ENCODE peak calls at places on chromosomes 3 and 15, in ten cellular contexts. One of them, this sample, is unnamed.

GRCh38 chr3:17793542-17794195 is 51.2 kb upstream of the TBC1D5 start:
- DNase-seq in A172: no peak
- DNase-seq in pulmonary artery endothelial cell: no peak
- DNase-seq in NCI-H2107: no peak
- DNase-seq in mucosa of gallbladder: no peak
- DNase-seq in RPMI8226: no peak
- DNase-seq in epithelial cell of esophagus: no peak
- DNase-seq in hepatocyte: no peak
- DNase-seq in HS-5: no peak
- DNase-seq in activated CD8-positive, alpha-beta memory T cell treated with anti-CD3 and anti-CD28 coated beads for 24 hours: no peak
- DNase-seq in this sample: no peak

GRCh38 chr15:48062476-48062875 is 58.3 kb upstream of the SLC24A5 start:
- DNase-seq in HS-5: no peak
- DNase-seq in A172: peak; percentile 48
- DNase-seq in hepatocyte: no peak
- DNase-seq in NCI-H2107: no peak
- DNase-seq in activated CD8-positive, alpha-beta memory T cell treated with anti-CD3 and anti-CD28 coated beads for 24 hours: no peak
- DNase-seq in pulmonary artery endothelial cell: no peak
- DNase-seq in epithelial cell of esophagus: peak; percentile 23
- DNase-seq in mucosa of gallbladder: no peak
- DNase-seq in RPMI8226: peak; percentile 40
- DNase-seq in this sample: no peak

GRCh38 chr3:12192655-12193484 is 34.2 kb upstream of the TIMP4 start:
- DNase-seq in epithelial cell of esophagus: no peak
- DNase-seq in A172: no peak
- DNase-seq in pulmonary artery endothelial cell: no peak
- DNase-seq in HS-5: no peak
- DNase-seq in NCI-H2107: no peak
- DNase-seq in activated CD8-positive, alpha-beta memory T cell treated with anti-CD3 and anti-CD28 coated beads for 24 hours: no peak
- DNase-seq in hepatocyte: no peak
- DNase-seq in RPMI8226: no peak
- DNase-seq in mucosa of gallbladder: no peak
- DNase-seq in this sample: no peak

GRCh38 chr15:85482896-85483295 is 102.5 kb downstream of the AKAP13 start:
- DNase-seq in hepatocyte: peak; percentile 29
- DNase-seq in pulmonary artery endothelial cell: no peak
- DNase-seq in HS-5: peak; percentile 50
- DNase-seq in mucosa of gallbladder: no peak
- DNase-seq in NCI-H2107: no peak
- DNase-seq in epithelial cell of esophagus: peak; percentile 65
- DNase-seq in A172: peak; percentile 70
- DNase-seq in RPMI8226: no peak
- DNase-seq in activated CD8-positive, alpha-beta memory T cell treated with anti-CD3 and anti-CD28 coated beads for 24 hours: no peak
- DNase-seq in this sample: peak; percentile 77

GRCh38 chr3:182309120-182309519 is 484.2 kb upstream of the ATP11B start:
- DNase-seq in mucosa of gallbladder: no peak
- DNase-seq in RPMI8226: peak; percentile 15
- DNase-seq in epithelial cell of esophagus: peak; percentile 19
- DNase-seq in NCI-H2107: no peak
- DNase-seq in hepatocyte: peak; percentile 40
- DNase-seq in A172: peak; percentile 65
- DNase-seq in HS-5: no peak
- DNase-seq in pulmonary artery endothelial cell: no peak
- DNase-seq in activated CD8-positive, alpha-beta memory T cell treated with anti-CD3 and anti-CD28 coated beads for 24 hours: no peak
- DNase-seq in this sample: no peak

GRCh38 chr3:191543018-191543417 is 82.1 kb downstream of the PYDC2 start:
- DNase-seq in pulmonary artery endothelial cell: no peak
- DNase-seq in mucosa of gallbladder: no peak
- DNase-seq in RPMI8226: no peak
- DNase-seq in NCI-H2107: no peak
- DNase-seq in epithelial cell of esophagus: no peak
- DNase-seq in A172: no peak
- DNase-seq in hepatocyte: no peak
- DNase-seq in activated CD8-positive, alpha-beta memory T cell treated with anti-CD3 and anti-CD28 coated beads for 24 hours: no peak
- DNase-seq in HS-5: no peak
- DNase-seq in this sample: no peak

GRCh38 chr3:435969-436492 is 239.5 kb downstream of the CHL1 start:
- DNase-seq in mucosa of gallbladder: no peak
- DNase-seq in RPMI8226: no peak
- DNase-seq in activated CD8-positive, alpha-beta memory T cell treated with anti-CD3 and anti-CD28 coated beads for 24 hours: no peak
- DNase-seq in A172: no peak
- DNase-seq in pulmonary artery endothelial cell: no peak
- DNase-seq in HS-5: no peak
- DNase-seq in NCI-H2107: no peak
- DNase-seq in epithelial cell of esophagus: no peak
- DNase-seq in hepatocyte: no peak
- DNase-seq in this sample: no peak

GRCh38 chr15:86077070-86077469 is 2.6 kb upstream of the AGBL1 start:
- DNase-seq in HS-5: no peak
- DNase-seq in RPMI8226: no peak
- DNase-seq in pulmonary artery endothelial cell: no peak
- DNase-seq in hepatocyte: no peak
- DNase-seq in NCI-H2107: no peak
- DNase-seq in A172: no peak
- DNase-seq in epithelial cell of esophagus: no peak
- DNase-seq in mucosa of gallbladder: no peak
- DNase-seq in activated CD8-positive, alpha-beta memory T cell treated with anti-CD3 and anti-CD28 coated beads for 24 hours: no peak
- DNase-seq in this sample: no peak

GRCh38 chr15:87269566-87269965 is 987.0 kb downstream of the NTRK3 start:
- DNase-seq in pulmonary artery endothelial cell: no peak
- DNase-seq in HS-5: peak; percentile 39
- DNase-seq in mucosa of gallbladder: no peak
- DNase-seq in RPMI8226: no peak
- DNase-seq in NCI-H2107: no peak
- DNase-seq in A172: no peak
- DNase-seq in hepatocyte: no peak
- DNase-seq in epithelial cell of esophagus: peak; percentile 85
- DNase-seq in activated CD8-positive, alpha-beta memory T cell treated with anti-CD3 and anti-CD28 coated beads for 24 hours: no peak
- DNase-seq in this sample: no peak

GRCh38 chr3:191414286-191414685 is 46.7 kb upstream of the PYDC2 start:
- DNase-seq in hepatocyte: no peak
- DNase-seq in activated CD8-positive, alpha-beta memory T cell treated with anti-CD3 and anti-CD28 coated beads for 24 hours: no peak
- DNase-seq in pulmonary artery endothelial cell: no peak
- DNase-seq in HS-5: peak; percentile 2
- DNase-seq in A172: no peak
- DNase-seq in NCI-H2107: no peak
- DNase-seq in RPMI8226: no peak
- DNase-seq in epithelial cell of esophagus: no peak
- DNase-seq in mucosa of gallbladder: no peak
- DNase-seq in this sample: no peak

GRCh38 chr3:43346990-43347749 is 60.8 kb downstream of the SNRK start:
- DNase-seq in HS-5: no peak
- DNase-seq in NCI-H2107: no peak
- DNase-seq in epithelial cell of esophagus: no peak
- DNase-seq in mucosa of gallbladder: no peak
- DNase-seq in RPMI8226: no peak
- DNase-seq in A172: no peak
- DNase-seq in activated CD8-positive, alpha-beta memory T cell treated with anti-CD3 and anti-CD28 coated beads for 24 hours: no peak
- DNase-seq in pulmonary artery endothelial cell: no peak
- DNase-seq in hepatocyte: no peak
- DNase-seq in this sample: no peak

GRCh38 chr3:102229062-102229655 is 205.7 kb upstream of the ZPLD1 start:
- DNase-seq in activated CD8-positive, alpha-beta memory T cell treated with anti-CD3 and anti-CD28 coated beads for 24 hours: peak; percentile 90
- DNase-seq in NCI-H2107: peak; percentile 57
- DNase-seq in A172: peak; percentile 75
- DNase-seq in RPMI8226: peak; percentile 72
- DNase-seq in hepatocyte: peak; percentile 83
- DNase-seq in mucosa of gallbladder: peak; percentile 82
- DNase-seq in HS-5: peak; percentile 67
- DNase-seq in pulmonary artery endothelial cell: peak; percentile 8
- DNase-seq in epithelial cell of esophagus: peak; percentile 82
- DNase-seq in this sample: peak; percentile 19

GRCh38 chr3:58051196-58051595 is 43.0 kb downstream of the FLNB start:
- DNase-seq in A172: peak; percentile 70
- DNase-seq in hepatocyte: peak; percentile 58
- DNase-seq in epithelial cell of esophagus: peak; percentile 96
- DNase-seq in HS-5: peak; percentile 55
- DNase-seq in activated CD8-positive, alpha-beta memory T cell treated with anti-CD3 and anti-CD28 coated beads for 24 hours: no peak
- DNase-seq in pulmonary artery endothelial cell: no peak
- DNase-seq in NCI-H2107: no peak
- DNase-seq in mucosa of gallbladder: no peak
- DNase-seq in RPMI8226: no peak
- DNase-seq in this sample: no peak

GRCh38 chr3:71129611-71130515 is 453.7 kb downstream of the FOXP1 start:
- DNase-seq in RPMI8226: no peak
- DNase-seq in A172: peak; percentile 29
- DNase-seq in hepatocyte: no peak
- DNase-seq in NCI-H2107: no peak
- DNase-seq in epithelial cell of esophagus: no peak
- DNase-seq in activated CD8-positive, alpha-beta memory T cell treated with anti-CD3 and anti-CD28 coated beads for 24 hours: no peak
- DNase-seq in pulmonary artery endothelial cell: no peak
- DNase-seq in mucosa of gallbladder: no peak
- DNase-seq in HS-5: peak; percentile 33
- DNase-seq in this sample: no peak

GRCh38 chr15:98358971-98359370 is 289.4 kb upstream of the IGF1R start:
- DNase-seq in mucosa of gallbladder: peak; percentile 25
- DNase-seq in activated CD8-positive, alpha-beta memory T cell treated with anti-CD3 and anti-CD28 coated beads for 24 hours: no peak
- DNase-seq in pulmonary artery endothelial cell: no peak
- DNase-seq in hepatocyte: no peak
- DNase-seq in epithelial cell of esophagus: no peak
- DNase-seq in NCI-H2107: no peak
- DNase-seq in A172: no peak
- DNase-seq in HS-5: no peak
- DNase-seq in RPMI8226: no peak
- DNase-seq in this sample: no peak

GRCh38 chr3:127742580-127742979 is 69.8 kb downstream of the ABTB1 start:
- DNase-seq in hepatocyte: no peak
- DNase-seq in pulmonary artery endothelial cell: no peak
- DNase-seq in epithelial cell of esophagus: no peak
- DNase-seq in HS-5: no peak
- DNase-seq in activated CD8-positive, alpha-beta memory T cell treated with anti-CD3 and anti-CD28 coated beads for 24 hours: no peak
- DNase-seq in NCI-H2107: no peak
- DNase-seq in A172: no peak
- DNase-seq in mucosa of gallbladder: no peak
- DNase-seq in RPMI8226: no peak
- DNase-seq in this sample: no peak

GRCh38 chr3:158094917-158095301 is 11.3 kb downstream of the SHOX2 start:
- DNase-seq in pulmonary artery endothelial cell: no peak
- DNase-seq in NCI-H2107: no peak
- DNase-seq in mucosa of gallbladder: no peak
- DNase-seq in HS-5: no peak
- DNase-seq in epithelial cell of esophagus: no peak
- DNase-seq in RPMI8226: no peak
- DNase-seq in A172: no peak
- DNase-seq in hepatocyte: no peak
- DNase-seq in activated CD8-positive, alpha-beta memory T cell treated with anti-CD3 and anti-CD28 coated beads for 24 hours: no peak
- DNase-seq in this sample: no peak

GRCh38 chr3:153767601-153768558 is 353.3 kb upstream of the ARHGEF26 start:
- DNase-seq in RPMI8226: peak; percentile 23
- DNase-seq in pulmonary artery endothelial cell: no peak
- DNase-seq in mucosa of gallbladder: no peak
- DNase-seq in A172: no peak
- DNase-seq in activated CD8-positive, alpha-beta memory T cell treated with anti-CD3 and anti-CD28 coated beads for 24 hours: no peak
- DNase-seq in epithelial cell of esophagus: peak; percentile 70
- DNase-seq in NCI-H2107: no peak
- DNase-seq in HS-5: no peak
- DNase-seq in hepatocyte: no peak
- DNase-seq in this sample: no peak

GRCh38 chr3:194103475-194103874 is 32.5 kb upstream of the HES1 start:
- DNase-seq in pulmonary artery endothelial cell: no peak
- DNase-seq in HS-5: no peak
- DNase-seq in epithelial cell of esophagus: no peak
- DNase-seq in mucosa of gallbladder: no peak
- DNase-seq in hepatocyte: no peak
- DNase-seq in NCI-H2107: no peak
- DNase-seq in RPMI8226: peak; percentile 70
- DNase-seq in activated CD8-positive, alpha-beta memory T cell treated with anti-CD3 and anti-CD28 coated beads for 24 hours: no peak
- DNase-seq in A172: no peak
- DNase-seq in this sample: no peak

GRCh38 chr15:76932090-76932966 is 779 bp downstream of the RCN2 start:
- DNase-seq in pulmonary artery endothelial cell: no peak
- DNase-seq in epithelial cell of esophagus: peak; percentile 7
- DNase-seq in mucosa of gallbladder: no peak
- DNase-seq in hepatocyte: no peak
- DNase-seq in HS-5: no peak
- DNase-seq in NCI-H2107: no peak
- DNase-seq in RPMI8226: peak; percentile 39
- DNase-seq in A172: no peak
- DNase-seq in activated CD8-positive, alpha-beta memory T cell treated with anti-CD3 and anti-CD28 coated beads for 24 hours: no peak
- DNase-seq in this sample: no peak

GRCh38 chr15:88623061-88623460 is 1.9 kb downstream of the AEN start:
- DNase-seq in activated CD8-positive, alpha-beta memory T cell treated with anti-CD3 and anti-CD28 coated beads for 24 hours: no peak
- DNase-seq in NCI-H2107: no peak
- DNase-seq in pulmonary artery endothelial cell: no peak
- DNase-seq in A172: peak; percentile 93
- DNase-seq in HS-5: peak; percentile 77
- DNase-seq in mucosa of gallbladder: no peak
- DNase-seq in hepatocyte: peak; percentile 54
- DNase-seq in RPMI8226: no peak
- DNase-seq in epithelial cell of esophagus: peak; percentile 97
- DNase-seq in this sample: peak; percentile 45

GRCh38 chr3:76456322-76456721 is 583.6 kb upstream of the ROBO2 start:
- DNase-seq in RPMI8226: no peak
- DNase-seq in A172: no peak
- DNase-seq in pulmonary artery endothelial cell: no peak
- DNase-seq in mucosa of gallbladder: no peak
- DNase-seq in HS-5: no peak
- DNase-seq in NCI-H2107: no peak
- DNase-seq in activated CD8-positive, alpha-beta memory T cell treated with anti-CD3 and anti-CD28 coated beads for 24 hours: no peak
- DNase-seq in hepatocyte: no peak
- DNase-seq in epithelial cell of esophagus: peak; percentile 5
- DNase-seq in this sample: no peak

GRCh38 chr3:45446706-45447105 is 58.3 kb downstream of the LARS2 start:
- DNase-seq in activated CD8-positive, alpha-beta memory T cell treated with anti-CD3 and anti-CD28 coated beads for 24 hours: no peak
- DNase-seq in RPMI8226: no peak
- DNase-seq in NCI-H2107: no peak
- DNase-seq in pulmonary artery endothelial cell: no peak
- DNase-seq in mucosa of gallbladder: no peak
- DNase-seq in HS-5: no peak
- DNase-seq in epithelial cell of esophagus: no peak
- DNase-seq in A172: no peak
- DNase-seq in hepatocyte: no peak
- DNase-seq in this sample: no peak